ENCODE peak calls at places on chromosomes 11 and 22, in seven cellular contexts. One of them, this sample, is unnamed.

GRCh38 chr11:92829121-92829520 is 140.3 kb upstream of the MTNR1B start:
- DNase-seq in H1: no peak
- DNase-seq in H9: no peak
- DNase-seq in neuronal stem cell: no peak
- DNase-seq in IMR-90: no peak
- DNase-seq in trophoblast cell: no peak
- DNase-seq in mesenchymal stem cell: no peak
- DNase-seq in this sample: no peak

GRCh38 chr22:38262051-38262795 is 10.6 kb downstream of the TMEM184B start:
- DNase-seq in trophoblast cell: peak; percentile 79
- DNase-seq in IMR-90: no peak
- DNase-seq in mesenchymal stem cell: no peak
- DNase-seq in neuronal stem cell: no peak
- DNase-seq in H1: peak; percentile 84
- DNase-seq in H9: peak; percentile 77
- DNase-seq in this sample: peak; percentile 61

GRCh38 chr11:71420455-71421241 is 27.5 kb downstream of the DHCR7 start:
- DNase-seq in neuronal stem cell: peak; percentile 37
- DNase-seq in trophoblast cell: peak; percentile 76
- DNase-seq in H1: peak; percentile 80
- DNase-seq in mesenchymal stem cell: peak; percentile 55
- DNase-seq in H9: peak; percentile 72
- DNase-seq in IMR-90: peak; percentile 55
- DNase-seq in this sample: peak; percentile 69

GRCh38 chr11:86068138-86068861 is 584 bp downstream of the PICALM start:
- DNase-seq in H1: peak; percentile 68
- DNase-seq in mesenchymal stem cell: peak; percentile 35
- DNase-seq in trophoblast cell: peak; percentile 39
- DNase-seq in H9: peak; percentile 37
- DNase-seq in IMR-90: no peak
- DNase-seq in neuronal stem cell: peak; percentile 23
- DNase-seq in this sample: peak; percentile 58

GRCh38 chr22:39135092-39135896 is 17.2 kb downstream of the CBX7 start:
- DNase-seq in mesenchymal stem cell: peak; percentile 57
- DNase-seq in trophoblast cell: peak; percentile 51
- DNase-seq in H1: peak; percentile 90
- DNase-seq in neuronal stem cell: no peak
- DNase-seq in H9: peak; percentile 90
- DNase-seq in IMR-90: no peak
- DNase-seq in this sample: peak; percentile 79

GRCh38 chr11:101916422-101916821 is at the start of gene ANGPTL5:
- DNase-seq in IMR-90: no peak
- DNase-seq in neuronal stem cell: no peak
- DNase-seq in mesenchymal stem cell: no peak
- DNase-seq in trophoblast cell: no peak
- DNase-seq in H1: no peak
- DNase-seq in H9: no peak
- DNase-seq in this sample: no peak

GRCh38 chr11:93861808-93862207 is 11.4 kb upstream of the VSTM5 start:
- DNase-seq in mesenchymal stem cell: no peak
- DNase-seq in IMR-90: no peak
- DNase-seq in neuronal stem cell: no peak
- DNase-seq in H1: no peak
- DNase-seq in trophoblast cell: no peak
- DNase-seq in H9: no peak
- DNase-seq in this sample: no peak

GRCh38 chr11:75561426-75562047 is 516 bp upstream of the SERPINH1 start:
- DNase-seq in H1: no peak
- DNase-seq in H9: peak; percentile 35
- DNase-seq in trophoblast cell: no peak
- DNase-seq in neuronal stem cell: no peak
- DNase-seq in IMR-90: no peak
- DNase-seq in mesenchymal stem cell: no peak
- DNase-seq in this sample: peak; percentile 36

GRCh38 chr11:67119577-67120391 is 721 bp downstream of the KDM2A start:
- DNase-seq in H1: peak; percentile 54
- DNase-seq in mesenchymal stem cell: peak; percentile 41
- DNase-seq in neuronal stem cell: peak; percentile 11
- DNase-seq in trophoblast cell: peak; percentile 45
- DNase-seq in H9: no peak
- DNase-seq in IMR-90: no peak
- DNase-seq in this sample: peak; percentile 41

GRCh38 chr11:30585892-30586250 is 282 bp downstream of the MPPED2 start:
- DNase-seq in IMR-90: no peak
- DNase-seq in H1: no peak
- DNase-seq in trophoblast cell: no peak
- DNase-seq in mesenchymal stem cell: no peak
- DNase-seq in H9: peak; percentile 51
- DNase-seq in neuronal stem cell: no peak
- DNase-seq in this sample: no peak

GRCh38 chr22:26847046-26847445 is 189.7 kb downstream of the MIAT start:
- DNase-seq in mesenchymal stem cell: peak; percentile 14
- DNase-seq in H9: no peak
- DNase-seq in trophoblast cell: no peak
- DNase-seq in H1: peak; percentile 20
- DNase-seq in neuronal stem cell: no peak
- DNase-seq in IMR-90: no peak
- DNase-seq in this sample: no peak

GRCh38 chr11:74672956-74673895 is 58.0 kb downstream of the CHRDL2 start:
- DNase-seq in neuronal stem cell: no peak
- DNase-seq in H1: peak; percentile 40
- DNase-seq in trophoblast cell: peak; percentile 57
- DNase-seq in IMR-90: peak; percentile 100
- DNase-seq in H9: no peak
- DNase-seq in mesenchymal stem cell: peak; percentile 95
- DNase-seq in this sample: no peak

GRCh38 chr22:30283342-30283741 is 6.0 kb downstream of the CASTOR1 start:
- DNase-seq in mesenchymal stem cell: no peak
- DNase-seq in IMR-90: no peak
- DNase-seq in H9: no peak
- DNase-seq in neuronal stem cell: no peak
- DNase-seq in H1: no peak
- DNase-seq in trophoblast cell: no peak
- DNase-seq in this sample: no peak

GRCh38 chr22:32660292-32660691 is 141.2 kb upstream of the TIMP3 start:
- DNase-seq in H1: peak; percentile 80
- DNase-seq in mesenchymal stem cell: peak; percentile 73
- DNase-seq in IMR-90: peak; percentile 70
- DNase-seq in H9: peak; percentile 78
- DNase-seq in trophoblast cell: peak; percentile 91
- DNase-seq in neuronal stem cell: peak; percentile 42
- DNase-seq in this sample: peak; percentile 81

GRCh38 chr22:43897751-43898261 is 6.0 kb upstream of the PNPLA5 start:
- DNase-seq in IMR-90: peak; percentile 87
- DNase-seq in H9: no peak
- DNase-seq in trophoblast cell: no peak
- DNase-seq in H1: no peak
- DNase-seq in neuronal stem cell: no peak
- DNase-seq in mesenchymal stem cell: peak; percentile 66
- DNase-seq in this sample: no peak

GRCh38 chr22:49614966-49615965 is 212.4 kb downstream of the BRD1 start:
- DNase-seq in mesenchymal stem cell: no peak
- DNase-seq in neuronal stem cell: no peak
- DNase-seq in IMR-90: no peak
- DNase-seq in H1: no peak
- DNase-seq in H9: no peak
- DNase-seq in trophoblast cell: no peak
- DNase-seq in this sample: no peak

GRCh38 chr11:8318536-8318935 is 54.9 kb upstream of the LMO1 start:
- DNase-seq in H9: peak; percentile 77
- DNase-seq in IMR-90: no peak
- DNase-seq in mesenchymal stem cell: no peak
- DNase-seq in H1: peak; percentile 81
- DNase-seq in neuronal stem cell: no peak
- DNase-seq in trophoblast cell: no peak
- DNase-seq in this sample: peak; percentile 49

GRCh38 chr11:9132203-9132878 is 40.9 kb upstream of the SCUBE2 start:
- DNase-seq in mesenchymal stem cell: no peak
- DNase-seq in neuronal stem cell: no peak
- DNase-seq in trophoblast cell: no peak
- DNase-seq in H9: no peak
- DNase-seq in H1: no peak
- DNase-seq in IMR-90: no peak
- DNase-seq in this sample: no peak

GRCh38 chr22:37505989-37506388 is 13.2 kb downstream of the CARD10 start:
- DNase-seq in H1: no peak
- DNase-seq in H9: no peak
- DNase-seq in trophoblast cell: no peak
- DNase-seq in neuronal stem cell: no peak
- DNase-seq in IMR-90: no peak
- DNase-seq in mesenchymal stem cell: no peak
- DNase-seq in this sample: no peak

GRCh38 chr11:111269146-111269868 is 23.8 kb downstream of the POU2AF2 start:
- DNase-seq in IMR-90: no peak
- DNase-seq in mesenchymal stem cell: no peak
- DNase-seq in neuronal stem cell: peak; percentile 47
- DNase-seq in H9: no peak
- DNase-seq in H1: no peak
- DNase-seq in trophoblast cell: peak; percentile 26
- DNase-seq in this sample: no peak

GRCh38 chr22:44592466-44593180 is 94.6 kb upstream of the RTL6 start:
- DNase-seq in mesenchymal stem cell: no peak
- DNase-seq in neuronal stem cell: no peak
- DNase-seq in trophoblast cell: no peak
- DNase-seq in IMR-90: no peak
- DNase-seq in H1: no peak
- DNase-seq in H9: no peak
- DNase-seq in this sample: no peak

GRCh38 chr22:29587938-29588699 is 7.2 kb upstream of the NIPSNAP1 start:
- DNase-seq in trophoblast cell: peak; percentile 52
- DNase-seq in H1: no peak
- DNase-seq in mesenchymal stem cell: peak; percentile 84
- DNase-seq in neuronal stem cell: no peak
- DNase-seq in IMR-90: peak; percentile 92
- DNase-seq in H9: no peak
- DNase-seq in this sample: no peak

GRCh38 chr22:24350627-24351026 is 76.8 kb upstream of the ADORA2A start:
- DNase-seq in mesenchymal stem cell: no peak
- DNase-seq in H9: no peak
- DNase-seq in IMR-90: no peak
- DNase-seq in trophoblast cell: no peak
- DNase-seq in H1: no peak
- DNase-seq in neuronal stem cell: no peak
- DNase-seq in this sample: no peak
- H2BK5ac ChIP-seq in mesenchymal stem cell: no peak overlapping the region
- H2BK5ac ChIP-seq in H9: no peak overlapping the region
- H2BK5ac ChIP-seq in IMR-90: no peak overlapping the region
- H2BK5ac ChIP-seq in trophoblast cell: no peak overlapping the region
- H2BK5ac ChIP-seq in H1: no peak overlapping the region
- H2BK5ac ChIP-seq in neuronal stem cell: no peak overlapping the region
- H2BK5ac ChIP-seq in this sample: no peak overlapping the region

GRCh38 chr11:10829139-10829538 is 20.4 kb upstream of the EIF4G2 start:
- DNase-seq in neuronal stem cell: no peak
- DNase-seq in trophoblast cell: no peak
- DNase-seq in IMR-90: no peak
- DNase-seq in mesenchymal stem cell: no peak
- DNase-seq in H1: no peak
- DNase-seq in H9: no peak
- DNase-seq in this sample: no peak

GRCh38 chr11:10824888-10825287 is 16.2 kb upstream of the EIF4G2 start:
- DNase-seq in H9: no peak
- DNase-seq in mesenchymal stem cell: no peak
- DNase-seq in IMR-90: no peak
- DNase-seq in neuronal stem cell: no peak
- DNase-seq in H1: no peak
- DNase-seq in trophoblast cell: no peak
- DNase-seq in this sample: no peak

GRCh38 chr11:10828407-10828806 is 19.7 kb upstream of the EIF4G2 start:
- DNase-seq in IMR-90: no peak
- DNase-seq in H9: no peak
- DNase-seq in neuronal stem cell: no peak
- DNase-seq in H1: no peak
- DNase-seq in trophoblast cell: no peak
- DNase-seq in mesenchymal stem cell: no peak
- DNase-seq in this sample: no peak

GRCh38 chr11:10818594-10818993 is 9.9 kb upstream of the EIF4G2 start:
- DNase-seq in H1: no peak
- DNase-seq in trophoblast cell: no peak
- DNase-seq in neuronal stem cell: no peak
- DNase-seq in H9: no peak
- DNase-seq in mesenchymal stem cell: peak; percentile 87
- DNase-seq in IMR-90: peak; percentile 95
- DNase-seq in this sample: no peak

GRCh38 chr11:10823152-10823579 is 14.4 kb upstream of the EIF4G2 start:
- DNase-seq in IMR-90: no peak
- DNase-seq in neuronal stem cell: no peak
- DNase-seq in mesenchymal stem cell: no peak
- DNase-seq in trophoblast cell: peak; percentile 37
- DNase-seq in H9: no peak
- DNase-seq in H1: no peak
- DNase-seq in this sample: no peak
- H2BK5ac ChIP-seq in IMR-90: no peak overlapping the region
- H2BK5ac ChIP-seq in neuronal stem cell: no peak overlapping the region
- H2BK5ac ChIP-seq in mesenchymal stem cell: no peak overlapping the region
- H2BK5ac ChIP-seq in trophoblast cell: peak overlapping the region; percentile 87
- H2BK5ac ChIP-seq in H9: no peak overlapping the region
- H2BK5ac ChIP-seq in H1: no peak overlapping the region
- H2BK5ac ChIP-seq in this sample: no peak overlapping the region

GRCh38 chr22:17939011-17939410 is 85.3 kb downstream of the MICAL3 start:
- DNase-seq in IMR-90: no peak
- DNase-seq in trophoblast cell: no peak
- DNase-seq in H1: no peak
- DNase-seq in neuronal stem cell: no peak
- DNase-seq in H9: no peak
- DNase-seq in mesenchymal stem cell: no peak
- DNase-seq in this sample: no peak

GRCh38 chr22:17941501-17942406 is 82.6 kb downstream of the MICAL3 start:
- DNase-seq in H9: no peak
- DNase-seq in trophoblast cell: peak; percentile 78
- DNase-seq in IMR-90: no peak
- DNase-seq in neuronal stem cell: no peak
- DNase-seq in mesenchymal stem cell: no peak
- DNase-seq in H1: no peak
- DNase-seq in this sample: no peak

GRCh38 chr22:17938484-17938924 is 85.9 kb downstream of the MICAL3 start:
- DNase-seq in neuronal stem cell: no peak
- DNase-seq in trophoblast cell: no peak
- DNase-seq in IMR-90: peak; percentile 37
- DNase-seq in H1: no peak
- DNase-seq in H9: no peak
- DNase-seq in mesenchymal stem cell: no peak
- DNase-seq in this sample: no peak

GRCh38 chr22:17942721-17943120 is 81.6 kb downstream of the MICAL3 start:
- DNase-seq in mesenchymal stem cell: no peak
- DNase-seq in IMR-90: no peak
- DNase-seq in H9: no peak
- DNase-seq in trophoblast cell: no peak
- DNase-seq in H1: no peak
- DNase-seq in neuronal stem cell: no peak
- DNase-seq in this sample: no peak

GRCh38 chr22:17939579-17939978 is 84.8 kb downstream of the MICAL3 start:
- DNase-seq in mesenchymal stem cell: no peak
- DNase-seq in IMR-90: no peak
- DNase-seq in trophoblast cell: no peak
- DNase-seq in neuronal stem cell: no peak
- DNase-seq in H9: no peak
- DNase-seq in H1: no peak
- DNase-seq in this sample: no peak
- H2BK5ac ChIP-seq in mesenchymal stem cell: no peak overlapping the region
- H2BK5ac ChIP-seq in IMR-90: no peak overlapping the region
- H2BK5ac ChIP-seq in trophoblast cell: no peak overlapping the region
- H2BK5ac ChIP-seq in neuronal stem cell: no peak overlapping the region
- H2BK5ac ChIP-seq in H9: no peak overlapping the region
- H2BK5ac ChIP-seq in H1: no peak overlapping the region
- H2BK5ac ChIP-seq in this sample: no peak overlapping the region

GRCh38 chr11:128941573-128942271 is 949 bp downstream of the TP53AIP1 start:
- DNase-seq in IMR-90: no peak
- DNase-seq in H9: no peak
- DNase-seq in trophoblast cell: no peak
- DNase-seq in H1: no peak
- DNase-seq in neuronal stem cell: no peak
- DNase-seq in mesenchymal stem cell: no peak
- DNase-seq in this sample: no peak
- H2BK5ac ChIP-seq in IMR-90: no peak overlapping the region
- H2BK5ac ChIP-seq in H9: no peak overlapping the region
- H2BK5ac ChIP-seq in trophoblast cell: no peak overlapping the region
- H2BK5ac ChIP-seq in H1: no peak overlapping the region
- H2BK5ac ChIP-seq in neuronal stem cell: no peak overlapping the region
- H2BK5ac ChIP-seq in mesenchymal stem cell: no peak overlapping the region
- H2BK5ac ChIP-seq in this sample: no peak overlapping the region

This sample was measured in mesendoderm.